ENCODE peak calls at places on chromosomes 4 and X, in five cellular contexts. F is A549, C is tibial nerve, M is suprapubic skin, W is H1. H is an unnamed sample.

GRCh38 chr4:107740950-107741701 is 21.1 kb upstream of the PAPSS1 start:
- DNase-seq in F (no peak), C (peak), M (no peak), W (no peak), H (no peak)

GRCh38 chr4:848307-848691 is 22.4 kb upstream of the CPLX1 start:
- DNase-seq in F (no peak), C (no peak), M (no peak), W (no peak), H (peak)

GRCh38 chr4:139791681-139792080 is 126.1 kb downstream of the MGST2 start:
- DNase-seq in F (no peak), C (no peak), M (no peak), W (no peak), H (no peak)

GRCh38 chrX:80430826-80431501 is 10.7 kb downstream of the TENT5D start:
- DNase-seq in F (no peak), C (peak), M (no peak), W (no peak), H (no peak)

GRCh38 chr4:142202404-142203332 is 566.3 kb downstream of the IL15 start:
- DNase-seq in F (no peak), C (no peak), M (no peak), W (no peak), H (no peak)

GRCh38 chr4:80104927-80105326 is 31.9 kb upstream of the ANTXR2 start:
- DNase-seq in F (no peak), C (no peak), M (no peak), W (no peak), H (no peak)

GRCh38 chrX:8868070-8868795 is 67.0 kb upstream of the FAM9A start:
- DNase-seq in F (peak), C (no peak), M (no peak), W (no peak), H (no peak)

GRCh38 chr4:81470456-81471327 is 1.0 kb downstream of the RASGEF1B start:
- DNase-seq in F (no peak), C (peak), M (peak), W (no peak), H (peak)

GRCh38 chr4:183989931-183990330 is 84.8 kb downstream of the STOX2 start:
- DNase-seq in F (no peak), C (no peak), M (no peak), W (no peak), H (no peak)

GRCh38 chr4:70703695-70704332 is 15.5 kb downstream of the UTP3 start:
- DNase-seq in F (no peak), C (peak), M (no peak), W (no peak), H (no peak)

GRCh38 chr4:94545296-94545695 is 93.6 kb downstream of the PDLIM5 start:
- DNase-seq in F (no peak), C (no peak), M (no peak), W (no peak), H (no peak)

GRCh38 chr4:13344216-13344615 is 139.9 kb downstream of the RAB28 start:
- DNase-seq in F (no peak), C (no peak), M (no peak), W (no peak), H (no peak)

GRCh38 chr4:26235500-26235899 is 85.3 kb upstream of the RBPJ start:
- DNase-seq in F (no peak), C (peak), M (no peak), W (no peak), H (no peak)

GRCh38 chr4:186029731-186030421 is 39.1 kb upstream of the TLR3 start:
- DNase-seq in F (no peak), C (peak), M (no peak), W (no peak), H (peak)

GRCh38 chrX:143788265-143788664 is 67.7 kb upstream of the SPANXN2 start:
- DNase-seq in F (no peak), C (no peak), M (no peak), W (no peak), H (no peak)

GRCh38 chr4:150089732-150090131 is 11.5 kb downstream of the DCLK2 start:
- DNase-seq in F (no peak), C (no peak), M (no peak), W (no peak), H (no peak)

GRCh38 chr4:85688055-85688740 is 213.2 kb downstream of the ARHGAP24 start:
- DNase-seq in F (no peak), C (no peak), M (no peak), W (no peak), H (no peak)

GRCh38 chr4:107125496-107125895 is 89.4 kb upstream of the DKK2 start:
- DNase-seq in F (no peak), C (no peak), M (no peak), W (no peak), H (no peak)

GRCh38 chr4:111986125-111986524 is 159.1 kb upstream of the FAM241A start:
- DNase-seq in F (no peak), C (no peak), M (no peak), W (no peak), H (no peak)

DNA sequence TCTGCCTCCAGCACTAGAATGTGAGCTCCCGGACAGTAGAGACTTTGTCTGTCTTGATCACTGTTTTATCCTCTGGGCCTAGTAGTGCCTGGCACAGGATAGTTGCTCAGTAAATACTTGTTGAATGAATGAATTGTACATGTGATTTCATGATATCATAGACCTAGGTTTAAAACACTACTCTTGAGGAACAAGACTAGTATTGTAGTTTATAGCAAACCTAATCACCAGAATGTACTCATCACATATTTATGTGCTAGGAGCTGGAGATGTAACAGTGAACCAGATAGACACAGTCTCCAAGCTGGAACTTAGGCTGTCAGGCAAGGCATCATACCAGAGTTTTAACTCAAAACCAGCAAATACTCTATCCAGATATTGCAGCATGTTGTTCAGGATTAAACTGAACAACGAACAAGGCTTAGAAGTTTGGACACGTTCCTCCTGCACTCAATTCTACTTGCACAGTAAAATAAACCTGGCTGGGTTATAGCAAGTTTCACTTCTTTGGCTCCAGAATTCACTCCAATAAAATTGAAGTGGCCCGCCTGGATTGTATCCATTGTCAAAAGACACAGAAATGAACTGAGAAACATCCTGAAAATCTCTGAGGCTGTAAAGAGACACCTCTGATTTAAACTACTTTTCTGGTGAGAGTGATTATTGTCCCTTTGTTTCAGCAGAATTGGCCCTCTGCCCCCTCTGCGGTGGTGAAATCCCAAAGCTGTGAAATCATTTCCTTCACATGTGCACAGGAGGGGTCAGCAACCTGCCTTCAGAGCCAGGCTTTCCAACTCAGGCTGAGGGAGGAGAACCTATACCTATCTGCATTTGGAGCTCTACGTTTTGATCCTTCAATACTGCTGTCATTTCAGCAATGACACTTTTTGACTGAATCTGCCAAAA is 23.2 kb downstream of the GAB3 start:
- DNase-seq in F (no peak), C (peak), M (no peak), W (no peak), H (peak)
- TF ChIP-seq EP300 in F (no peak), C (no peak), M (no peak), W (no peak), H (peak)

DNA sequence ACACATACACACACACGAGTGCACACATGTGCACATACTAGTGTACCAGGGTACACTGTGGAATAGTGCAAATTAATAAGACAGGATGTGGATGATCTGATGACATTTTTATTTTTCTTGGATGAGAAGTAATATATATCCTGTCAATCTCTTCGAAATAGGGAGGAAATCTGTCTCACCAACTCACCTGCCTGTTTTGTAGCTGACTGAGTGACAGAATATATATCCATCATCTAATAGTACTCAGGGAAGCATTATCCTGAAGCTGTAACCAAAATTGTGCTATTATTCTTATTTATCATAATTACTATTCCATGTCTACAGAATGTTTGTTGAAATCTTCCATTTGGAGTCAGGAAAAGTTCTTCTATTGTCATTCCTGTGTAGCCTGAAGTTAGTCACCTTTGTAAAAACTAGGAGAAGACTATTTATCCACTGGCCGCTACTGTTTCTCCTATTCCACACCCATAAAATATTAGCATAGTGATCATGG is 888.0 kb downstream of the TRAM1L1 start:
- DNase-seq in F (no peak), C (no peak), M (no peak), W (no peak), H (no peak)
- TF ChIP-seq EP300 in F (no peak), C (no peak), M (no peak), W (no peak), H (no peak)

DNA sequence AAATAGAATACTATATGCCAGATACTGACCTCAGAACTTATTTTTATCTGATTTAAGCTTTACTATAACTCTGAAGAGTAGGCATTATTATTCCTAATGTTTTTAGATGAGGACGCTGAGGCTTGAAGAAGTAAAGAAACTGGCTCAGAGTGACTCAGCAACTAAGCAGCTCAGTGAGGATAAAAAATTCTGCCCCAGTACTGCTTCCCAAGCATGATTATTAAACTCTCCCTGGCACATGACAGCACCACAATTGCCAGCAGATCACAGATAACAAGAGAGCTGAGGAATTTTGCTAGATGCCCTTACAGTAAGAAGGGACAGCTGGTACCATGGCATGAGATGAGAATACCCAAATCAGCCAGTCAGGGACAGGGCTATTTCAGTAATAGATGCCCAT is 219.4 kb downstream of the NKX6-1 start:
- DNase-seq in F (no peak), C (no peak), M (no peak), W (no peak), H (no peak)
- TF ChIP-seq EP300 in F (no peak), C (no peak), M (no peak), W (no peak), H (no peak)

GRCh38 chr4:87075876-87076275 is 141.1 kb downstream of the AFF1 start:
- DNase-seq in F (no peak), C (no peak), M (no peak), W (no peak), H (no peak)

GRCh38 chr4:87076690-87077358 is 142.0 kb downstream of the AFF1 start:
- DNase-seq in F (no peak), C (no peak), M (no peak), W (no peak), H (no peak)

GRCh38 chr4:87071401-87071800 is 136.6 kb downstream of the AFF1 start:
- DNase-seq in F (no peak), C (no peak), M (no peak), W (no peak), H (no peak)

GRCh38 chr4:87073187-87073569 is 138.4 kb downstream of the AFF1 start:
- DNase-seq in F (no peak), C (no peak), M (no peak), W (no peak), H (no peak)

DNA sequence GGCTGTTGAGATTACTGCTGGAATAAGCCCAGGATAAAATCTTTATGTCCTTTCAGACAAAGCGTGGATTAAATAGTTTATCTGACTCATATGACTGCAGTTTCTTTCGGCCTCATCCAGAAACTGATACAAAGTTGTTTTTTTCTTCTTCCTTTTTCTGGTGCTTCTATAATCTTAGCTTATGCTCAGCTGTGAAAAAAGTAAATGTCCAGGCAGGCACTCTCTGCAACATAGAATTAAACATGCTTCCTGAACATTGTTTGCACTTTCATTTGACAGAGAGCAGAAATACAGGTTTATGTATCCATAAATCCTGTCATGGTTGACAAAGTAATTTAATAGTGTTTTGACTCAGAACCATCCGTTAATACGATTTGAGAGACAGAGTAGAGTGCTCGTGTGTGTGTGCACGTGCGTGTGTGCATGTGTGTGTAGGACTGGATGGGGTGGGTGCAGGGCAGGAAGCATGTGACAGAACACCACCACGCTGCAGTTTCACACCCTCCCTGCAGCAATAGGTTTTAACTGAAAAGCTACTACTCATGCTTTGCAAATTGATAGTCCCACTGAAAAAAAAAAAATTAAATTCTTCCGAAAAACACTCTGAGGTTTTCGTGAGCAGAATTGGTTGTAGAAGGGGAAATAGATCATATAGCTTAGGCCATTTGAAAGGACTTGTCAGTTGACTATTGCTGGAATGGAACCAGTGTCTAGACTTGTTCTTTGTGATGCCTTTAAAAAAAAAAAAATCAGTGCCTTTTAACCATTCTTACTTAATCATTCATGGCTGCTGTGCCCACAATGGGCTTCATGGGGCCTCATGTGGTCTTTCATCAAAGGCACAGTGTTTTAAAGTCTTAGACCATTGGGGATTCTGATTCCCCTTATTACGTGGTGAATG is 139.0 kb downstream of the AFF1 start:
- DNase-seq in F (no peak), C (peak), M (no peak), W (no peak), H (no peak)
- TF ChIP-seq EP300 in F (no peak), C (no peak), M (no peak), W (no peak), H (no peak)

GRCh38 chr4:154208424-154208823 is 283.2 kb downstream of the DCHS2 start:
- DNase-seq in F (no peak), C (no peak), M (no peak), W (no peak), H (no peak)

GRCh38 chr4:154205471-154205870 is 286.1 kb downstream of the DCHS2 start:
- DNase-seq in F (no peak), C (no peak), M (no peak), W (no peak), H (no peak)
- TF ChIP-seq EP300 in F (no peak), C (no peak), M (no peak), W (no peak), H (no peak)

GRCh38 chr4:113468165-113469022 is 293.1 kb downstream of the CAMK2D start:
- DNase-seq in F (peak), C (peak), M (no peak), W (peak), H (no peak)
- TF ChIP-seq EP300 in F (peak), C (peak), M (peak), W (no peak), H (no peak)

DNA sequence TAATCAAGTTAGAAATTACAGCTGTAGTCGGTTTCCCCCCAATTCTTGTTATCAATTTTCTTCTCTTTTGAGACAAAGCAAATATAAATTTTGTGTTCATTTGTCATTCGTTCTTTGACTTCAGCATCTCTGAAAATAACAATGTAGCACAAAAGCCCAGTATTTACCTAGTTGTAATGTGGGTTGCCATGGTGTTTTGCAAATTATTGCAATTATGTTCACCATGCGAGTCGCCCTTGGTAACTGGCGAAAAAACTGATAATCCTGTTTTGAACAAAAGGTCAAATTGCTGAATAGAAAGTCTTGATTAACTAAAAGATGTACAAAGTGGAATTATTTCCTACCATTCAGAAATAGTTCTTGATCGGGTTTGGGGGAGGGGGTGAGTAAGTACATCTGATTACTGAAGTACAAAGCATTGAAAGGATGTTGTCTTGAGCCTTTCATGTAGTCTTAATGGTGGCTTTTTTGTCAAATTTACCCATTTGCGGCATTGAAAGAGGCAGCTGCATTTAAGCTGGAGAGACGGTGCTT is 138.9 kb downstream of the ARX start:
- DNase-seq in F (no peak), C (no peak), M (no peak), W (no peak), H (no peak)
- TF ChIP-seq EP300 in F (no peak), C (no peak), M (no peak), W (no peak), H (no peak)